ENCODE peak calls at places on chromosome 1, in nine cellular contexts. Y, I, H, C, A, B, N, R and U are unnamed samples.
A peak's percentile ranks its signal among the peaks of the same experiment; 100 is the strongest.

GRCh38 chr1:93919780-93920179 is 10.6 kb upstream of the GCLM start:
- DNase-seq in Y (no peak), I (no peak), H (no peak), C (no peak), A (no peak), B (no peak), N (no peak), R (no peak), U (no peak)

GRCh38 chr1:149931212-149931805 is 3.7 kb upstream of the SF3B4 start:
- DNase-seq in Y (no peak), I (no peak), H (no peak), C (no peak), A (no peak), B (no peak), N (no peak), R (no peak), U (no peak)

GRCh38 chr1:23098463-23099170 is 70.0 kb downstream of the LUZP1 start:
- DNase-seq in Y (peak; percentile 80), I (peak; percentile 58), H (peak; percentile 76), C (peak; percentile 64), A (peak; percentile 45), B (peak; percentile 26), N (no peak), R (peak; percentile 72), U (peak; percentile 76)

GRCh38 chr1:36411674-36412648 is 14.3 kb upstream of the LSM10 start:
- DNase-seq in Y (no peak), I (no peak), H (no peak), C (no peak), A (no peak), B (no peak), N (no peak), R (peak; percentile 24), U (no peak)

GRCh38 chr1:39391741-39392679 is 99.4 kb upstream of the BMP8A start:
- DNase-seq in Y (peak; percentile 89), I (no peak), H (peak; percentile 90), C (peak; percentile 48), A (no peak), B (peak; percentile 38), N (no peak), R (no peak), U (no peak)

GRCh38 chr1:233143266-233143665 is 152.3 kb downstream of the PCNX2 start:
- DNase-seq in Y (no peak), I (no peak), H (no peak), C (no peak), A (no peak), B (no peak), N (no peak), R (no peak), U (no peak)

GRCh38 chr1:33007190-33008050 is 29.3 kb downstream of the AK2 start:
- DNase-seq in Y (no peak), I (peak; percentile 61), H (peak; percentile 96), C (peak; percentile 50), A (no peak), B (no peak), N (no peak), R (no peak), U (no peak)

GRCh38 chr1:59900640-59901039 is 25.9 kb downstream of the CYP2J2 start:
- DNase-seq in Y (no peak), I (no peak), H (no peak), C (no peak), A (no peak), B (no peak), N (no peak), R (no peak), U (no peak)

GRCh38 chr1:25064465-25065238 is 134.6 kb upstream of the RUNX3 start:
- DNase-seq in Y (no peak), I (no peak), H (no peak), C (no peak), A (no peak), B (no peak), N (no peak), R (peak; percentile 85), U (no peak)